ENCODE peak calls at places on chromosome 2, in ten cellular contexts. One of them, this sample, is unnamed.

GRCh38 chr2:117979911-117980341 is 33.9 kb downstream of the CCDC93 start:
- DNase-seq in aorta: no peak
- DNase-seq in lower lobe of right lung: no peak
- DNase-seq in lung: no peak
- DNase-seq in esophagus muscularis mucosa: no peak
- DNase-seq in left ventricle myocardium inferior: no peak
- DNase-seq in tibial artery: no peak
- DNase-seq in adrenal gland: no peak
- DNase-seq in left lung: no peak
- DNase-seq in HFF-Myc: peak
- DNase-seq in this sample: no peak

GRCh38 chr2:29747786-29748470 is 173.5 kb downstream of the ALK start:
- DNase-seq in aorta: no peak
- DNase-seq in lower lobe of right lung: no peak
- DNase-seq in lung: peak
- DNase-seq in esophagus muscularis mucosa: no peak
- DNase-seq in left ventricle myocardium inferior: no peak
- DNase-seq in tibial artery: no peak
- DNase-seq in adrenal gland: no peak
- DNase-seq in left lung: peak
- DNase-seq in HFF-Myc: peak
- DNase-seq in this sample: no peak

GRCh38 chr2:24272161-24272802 is 88.1 kb downstream of the ITSN2 start:
- DNase-seq in aorta: no peak
- DNase-seq in lower lobe of right lung: no peak
- DNase-seq in lung: no peak
- DNase-seq in esophagus muscularis mucosa: no peak
- DNase-seq in left ventricle myocardium inferior: no peak
- DNase-seq in tibial artery: no peak
- DNase-seq in adrenal gland: no peak
- DNase-seq in left lung: no peak
- DNase-seq in HFF-Myc: no peak
- DNase-seq in this sample: no peak

GRCh38 chr2:238905721-238906120 is 57.8 kb downstream of the TWIST2 start:
- DNase-seq in aorta: no peak
- DNase-seq in lower lobe of right lung: no peak
- DNase-seq in lung: no peak
- DNase-seq in esophagus muscularis mucosa: no peak
- DNase-seq in left ventricle myocardium inferior: no peak
- DNase-seq in tibial artery: no peak
- DNase-seq in adrenal gland: no peak
- DNase-seq in left lung: no peak
- DNase-seq in HFF-Myc: no peak
- DNase-seq in this sample: no peak

GRCh38 chr2:237488901-237489860 is 2.1 kb downstream of the MLPH start:
- DNase-seq in aorta: peak
- DNase-seq in lower lobe of right lung: no peak
- DNase-seq in lung: no peak
- DNase-seq in esophagus muscularis mucosa: no peak
- DNase-seq in left ventricle myocardium inferior: no peak
- DNase-seq in tibial artery: no peak
- DNase-seq in adrenal gland: no peak
- DNase-seq in left lung: no peak
- DNase-seq in HFF-Myc: no peak
- DNase-seq in this sample: no peak

GRCh38 chr2:105652014-105652796 is 92.5 kb upstream of the NCK2 start:
- DNase-seq in aorta: no peak
- DNase-seq in lower lobe of right lung: no peak
- DNase-seq in lung: no peak
- DNase-seq in esophagus muscularis mucosa: peak
- DNase-seq in left ventricle myocardium inferior: no peak
- DNase-seq in tibial artery: no peak
- DNase-seq in adrenal gland: no peak
- DNase-seq in left lung: no peak
- DNase-seq in HFF-Myc: no peak
- DNase-seq in this sample: no peak

GRCh38 chr2:17311104-17311619 is 207.1 kb downstream of the RAD51AP2 start:
- DNase-seq in aorta: no peak
- DNase-seq in lower lobe of right lung: no peak
- DNase-seq in lung: no peak
- DNase-seq in esophagus muscularis mucosa: no peak
- DNase-seq in left ventricle myocardium inferior: no peak
- DNase-seq in tibial artery: no peak
- DNase-seq in adrenal gland: no peak
- DNase-seq in left lung: no peak
- DNase-seq in HFF-Myc: no peak
- DNase-seq in this sample: no peak

GRCh38 chr2:24021122-24021998 is 11.5 kb downstream of the MFSD2B start:
- DNase-seq in aorta: no peak
- DNase-seq in lower lobe of right lung: no peak
- DNase-seq in lung: no peak
- DNase-seq in esophagus muscularis mucosa: no peak
- DNase-seq in left ventricle myocardium inferior: no peak
- DNase-seq in tibial artery: no peak
- DNase-seq in adrenal gland: no peak
- DNase-seq in left lung: no peak
- DNase-seq in HFF-Myc: no peak
- DNase-seq in this sample: no peak

GRCh38 chr2:10635430-10635829 is 54.3 kb downstream of the NOL10 start:
- DNase-seq in aorta: no peak
- DNase-seq in lower lobe of right lung: no peak
- DNase-seq in lung: no peak
- DNase-seq in esophagus muscularis mucosa: no peak
- DNase-seq in left ventricle myocardium inferior: no peak
- DNase-seq in tibial artery: no peak
- DNase-seq in adrenal gland: no peak
- DNase-seq in left lung: no peak
- DNase-seq in HFF-Myc: no peak
- DNase-seq in this sample: no peak

GRCh38 chr2:10632230-10632629 is 57.5 kb downstream of the NOL10 start:
- DNase-seq in aorta: no peak
- DNase-seq in lower lobe of right lung: no peak
- DNase-seq in lung: no peak
- DNase-seq in esophagus muscularis mucosa: no peak
- DNase-seq in left ventricle myocardium inferior: no peak
- DNase-seq in tibial artery: no peak
- DNase-seq in adrenal gland: no peak
- DNase-seq in left lung: no peak
- DNase-seq in HFF-Myc: no peak
- DNase-seq in this sample: no peak

GRCh38 chr2:10634495-10634894 is 55.3 kb downstream of the NOL10 start:
- DNase-seq in aorta: no peak
- DNase-seq in lower lobe of right lung: no peak
- DNase-seq in lung: no peak
- DNase-seq in esophagus muscularis mucosa: no peak
- DNase-seq in left ventricle myocardium inferior: no peak
- DNase-seq in tibial artery: no peak
- DNase-seq in adrenal gland: no peak
- DNase-seq in left lung: no peak
- DNase-seq in HFF-Myc: no peak
- DNase-seq in this sample: no peak

DNA sequence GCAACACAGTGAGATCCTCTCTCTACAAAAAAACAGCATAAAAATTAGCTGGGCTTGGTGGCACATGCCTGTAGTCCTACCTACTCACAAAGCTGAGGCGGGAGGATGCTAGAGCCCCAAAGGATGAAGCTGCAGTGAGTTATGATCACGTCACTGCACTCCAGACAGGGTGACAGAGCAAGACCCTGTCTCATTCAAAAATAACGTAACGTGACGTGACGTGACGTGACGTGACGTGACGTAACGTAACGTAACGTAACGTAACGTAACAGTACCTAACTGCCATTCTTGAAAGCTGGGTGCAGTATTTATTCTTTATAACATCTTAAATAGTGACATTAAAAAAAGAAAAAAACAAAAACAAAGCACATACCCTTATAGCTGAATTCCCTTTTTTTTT is 51.7 kb downstream of the NOL10 start:
- DNase-seq in aorta: no peak
- DNase-seq in lower lobe of right lung: no peak
- DNase-seq in lung: no peak
- DNase-seq in esophagus muscularis mucosa: no peak
- DNase-seq in left ventricle myocardium inferior: no peak
- DNase-seq in tibial artery: no peak
- DNase-seq in adrenal gland: no peak
- DNase-seq in left lung: no peak
- DNase-seq in HFF-Myc: no peak
- DNase-seq in this sample: no peak
- H3K4me3 ChIP-seq in aorta: no peak
- H3K4me3 ChIP-seq in lower lobe of right lung: no peak
- H3K4me3 ChIP-seq in lung: no peak
- H3K4me3 ChIP-seq in esophagus muscularis mucosa: no peak
- H3K4me3 ChIP-seq in left ventricle myocardium inferior: no peak
- H3K4me3 ChIP-seq in tibial artery: no peak
- H3K4me3 ChIP-seq in adrenal gland: no peak
- H3K4me3 ChIP-seq in left lung: no peak
- H3K4me3 ChIP-seq in HFF-Myc: no peak
- H3K4me3 ChIP-seq in this sample: no peak

GRCh38 chr2:219058541-219059374 is 2.0 kb downstream of the IHH start:
- DNase-seq in aorta: peak
- DNase-seq in lower lobe of right lung: peak
- DNase-seq in lung: peak
- DNase-seq in esophagus muscularis mucosa: no peak
- DNase-seq in left ventricle myocardium inferior: peak
- DNase-seq in tibial artery: no peak
- DNase-seq in adrenal gland: peak
- DNase-seq in left lung: peak
- DNase-seq in HFF-Myc: no peak
- DNase-seq in this sample: no peak
- H3K4me3 ChIP-seq in aorta: no peak
- H3K4me3 ChIP-seq in lower lobe of right lung: peak
- H3K4me3 ChIP-seq in lung: no peak
- H3K4me3 ChIP-seq in esophagus muscularis mucosa: peak
- H3K4me3 ChIP-seq in left ventricle myocardium inferior: peak
- H3K4me3 ChIP-seq in tibial artery: peak
- H3K4me3 ChIP-seq in adrenal gland: no peak
- H3K4me3 ChIP-seq in left lung: peak
- H3K4me3 ChIP-seq in HFF-Myc: no peak
- H3K4me3 ChIP-seq in this sample: no peak

DNA sequence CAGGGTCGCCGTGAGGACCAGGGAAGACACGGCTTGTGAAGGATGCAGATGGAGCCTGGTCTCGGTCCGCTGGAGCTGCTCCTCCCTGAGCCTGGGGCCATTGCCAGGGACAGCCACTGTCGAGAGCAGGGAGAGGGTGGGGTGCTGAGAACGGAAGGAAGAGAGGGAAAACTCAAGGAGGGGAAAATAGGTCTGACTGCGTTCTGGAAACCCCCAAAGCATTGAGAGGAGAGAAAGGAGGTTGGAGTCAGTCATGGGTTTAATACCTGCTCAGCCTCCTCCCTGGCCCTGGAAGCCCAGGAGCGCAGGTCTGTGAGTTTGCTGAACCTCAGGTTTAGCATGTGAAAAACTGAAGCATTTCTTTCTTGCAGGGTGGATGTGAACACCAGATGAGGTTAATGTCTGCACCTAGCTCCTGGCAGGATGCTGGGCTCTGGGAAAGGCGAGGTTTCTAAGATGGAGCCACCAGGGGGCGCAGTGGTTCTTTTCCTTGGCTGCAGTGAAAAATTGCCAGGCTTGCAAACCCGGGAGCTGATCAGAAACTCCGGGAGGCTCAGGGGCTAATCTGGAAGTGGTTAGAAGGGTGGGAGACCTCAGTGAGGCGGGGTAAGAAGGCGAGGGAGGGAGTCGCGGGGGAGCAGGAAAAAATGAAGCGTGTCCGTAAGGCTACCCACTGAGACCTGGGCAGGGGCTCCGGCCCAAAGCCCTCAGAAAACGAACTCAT is 33.6 kb upstream of the RNF149 start:
- DNase-seq in aorta: peak
- DNase-seq in lower lobe of right lung: peak
- DNase-seq in lung: peak
- DNase-seq in esophagus muscularis mucosa: no peak
- DNase-seq in left ventricle myocardium inferior: peak
- DNase-seq in tibial artery: peak
- DNase-seq in adrenal gland: peak
- DNase-seq in left lung: peak
- DNase-seq in HFF-Myc: peak
- DNase-seq in this sample: no peak
- H3K4me3 ChIP-seq in aorta: no peak
- H3K4me3 ChIP-seq in lower lobe of right lung: no peak
- H3K4me3 ChIP-seq in lung: no peak
- H3K4me3 ChIP-seq in esophagus muscularis mucosa: no peak
- H3K4me3 ChIP-seq in left ventricle myocardium inferior: no peak
- H3K4me3 ChIP-seq in tibial artery: no peak
- H3K4me3 ChIP-seq in adrenal gland: no peak
- H3K4me3 ChIP-seq in left lung: no peak
- H3K4me3 ChIP-seq in HFF-Myc: no peak
- H3K4me3 ChIP-seq in this sample: no peak

GRCh38 chr2:191847764-191848163 is 876 bp upstream of the CAVIN2 start:
- DNase-seq in aorta: no peak
- DNase-seq in lower lobe of right lung: no peak
- DNase-seq in lung: peak
- DNase-seq in esophagus muscularis mucosa: no peak
- DNase-seq in left ventricle myocardium inferior: no peak
- DNase-seq in tibial artery: no peak
- DNase-seq in adrenal gland: no peak
- DNase-seq in left lung: no peak
- DNase-seq in HFF-Myc: no peak
- DNase-seq in this sample: no peak

GRCh38 chr2:191845876-191846786 is 757 bp downstream of the CAVIN2 start:
- DNase-seq in aorta: peak
- DNase-seq in lower lobe of right lung: peak
- DNase-seq in lung: peak
- DNase-seq in esophagus muscularis mucosa: no peak
- DNase-seq in left ventricle myocardium inferior: peak
- DNase-seq in tibial artery: no peak
- DNase-seq in adrenal gland: no peak
- DNase-seq in left lung: peak
- DNase-seq in HFF-Myc: no peak
- DNase-seq in this sample: peak

GRCh38 chr2:191845248-191845715 is 1.6 kb downstream of the CAVIN2 start:
- DNase-seq in aorta: no peak
- DNase-seq in lower lobe of right lung: peak
- DNase-seq in lung: peak
- DNase-seq in esophagus muscularis mucosa: no peak
- DNase-seq in left ventricle myocardium inferior: peak
- DNase-seq in tibial artery: no peak
- DNase-seq in adrenal gland: no peak
- DNase-seq in left lung: no peak
- DNase-seq in HFF-Myc: no peak
- DNase-seq in this sample: no peak

GRCh38 chr2:191846787-191847620 is at the start of gene CAVIN2:
- DNase-seq in aorta: no peak
- DNase-seq in lower lobe of right lung: peak
- DNase-seq in lung: peak
- DNase-seq in esophagus muscularis mucosa: no peak
- DNase-seq in left ventricle myocardium inferior: peak
- DNase-seq in tibial artery: peak
- DNase-seq in adrenal gland: peak
- DNase-seq in left lung: peak
- DNase-seq in HFF-Myc: peak
- DNase-seq in this sample: peak

DNA sequence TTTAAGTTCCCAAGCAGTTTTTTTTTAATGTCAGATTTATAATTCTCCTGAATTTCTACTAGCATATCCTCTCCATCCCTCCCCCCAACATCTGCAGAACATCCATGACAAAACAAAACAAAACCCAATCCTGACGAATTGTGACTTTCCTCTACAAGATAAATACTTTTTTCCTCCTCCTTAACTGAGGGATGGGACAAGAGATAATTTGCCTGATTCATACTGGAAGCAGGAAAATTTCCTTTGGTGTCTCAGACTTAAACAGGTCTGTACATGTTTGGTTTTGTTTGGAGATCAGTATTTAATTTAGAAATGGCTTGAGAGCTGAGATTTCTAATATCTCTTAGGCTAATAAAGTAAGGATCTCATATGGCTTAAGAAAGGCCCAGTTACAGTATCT is 2.2 kb downstream of the CAVIN2 start:
- DNase-seq in aorta: no peak
- DNase-seq in lower lobe of right lung: no peak
- DNase-seq in lung: no peak
- DNase-seq in esophagus muscularis mucosa: no peak
- DNase-seq in left ventricle myocardium inferior: no peak
- DNase-seq in tibial artery: no peak
- DNase-seq in adrenal gland: no peak
- DNase-seq in left lung: no peak
- DNase-seq in HFF-Myc: no peak
- DNase-seq in this sample: no peak
- H3K4me3 ChIP-seq in aorta: no peak
- H3K4me3 ChIP-seq in lower lobe of right lung: peak
- H3K4me3 ChIP-seq in lung: peak
- H3K4me3 ChIP-seq in esophagus muscularis mucosa: peak
- H3K4me3 ChIP-seq in left ventricle myocardium inferior: peak
- H3K4me3 ChIP-seq in tibial artery: peak
- H3K4me3 ChIP-seq in adrenal gland: no peak
- H3K4me3 ChIP-seq in left lung: peak
- H3K4me3 ChIP-seq in HFF-Myc: peak
- H3K4me3 ChIP-seq in this sample: no peak

This sample was measured in GM06990.